ENCODE peak calls at places on chromosomes 7 and 10, in four cellular contexts. X is K562, K is HepG2, N is A549. B is an unnamed sample.

GRCh38 chr10:110211455-110211843 is 4.0 kb downstream of the MXI1 start:
- DNase-seq in K (no peak), X (no peak), N (no peak), B (no peak)

GRCh38 chr10:122143238-122143841 is 127.8 kb upstream of the BTBD16 start:
- DNase-seq in X (no peak), K (no peak), N (no peak), B (no peak)

GRCh38 chr10:74896788-74897527 is 70.6 kb downstream of the KAT6B start:
- DNase-seq in K (no peak), X (no peak), N (no peak), B (no peak)

GRCh38 chr7:155590215-155591023 is 44.1 kb upstream of the CNPY1 start:
- DNase-seq in X (peak; percentile 47), N (no peak), K (peak; percentile 72), B (peak; percentile 16)

GRCh38 chr7:5382281-5383041 is 41.2 kb downstream of the TNRC18 start:
- DNase-seq in X (peak; percentile 69), K (no peak), N (no peak), B (peak; percentile 15)

GRCh38 chr7:20350996-20351692 is 20.4 kb downstream of the ITGB8 start:
- DNase-seq in X (no peak), K (no peak), N (no peak), B (no peak)

GRCh38 chr10:112407696-112408095 is 33.8 kb downstream of the ACSL5 start:
- DNase-seq in K (no peak), N (no peak), X (no peak), B (no peak)

GRCh38 chr7:30470783-30471182 is 7.8 kb downstream of the NOD1 start:
- DNase-seq in X (peak; percentile 21), N (peak; percentile 28), K (no peak), B (peak; percentile 88)

GRCh38 chr7:140631006-140631405 is 9.6 kb downstream of the DENND2A start:
- DNase-seq in N (no peak), K (no peak), X (no peak), B (no peak)

GRCh38 chr10:23291551-23292334 is 52.9 kb downstream of the C10orf67 start:
- DNase-seq in N (no peak), X (no peak), K (no peak), B (no peak)

GRCh38 chr10:74988055-74988773 is 123.2 kb upstream of the SAMD8 start:
- DNase-seq in X (no peak), N (no peak), K (no peak), B (peak; percentile 43)

GRCh38 chr7:80386686-80387085 is 125.2 kb downstream of the GNAT3 start:
- DNase-seq in X (no peak), K (no peak), N (no peak), B (peak; percentile 60)

GRCh38 chr7:114007391-114007790 is 88.6 kb upstream of the PPP1R3A start:
- DNase-seq in K (no peak), N (no peak), X (no peak), B (no peak)

GRCh38 chr10:122461367-122461728 is at the start of gene HTRA1:
- DNase-seq in X (no peak), K (no peak), N (peak; percentile 63), B (peak; percentile 61)

GRCh38 chr10:93028881-93029280 is 31.7 kb upstream of the CYP26C1 start:
- DNase-seq in X (no peak), N (peak; percentile 27), K (no peak), B (peak; percentile 67)

GRCh38 chr7:28573751-28574295 is 161.5 kb downstream of the CREB5 start:
- DNase-seq in K (no peak), X (no peak), N (no peak), B (peak; percentile 42)

GRCh38 chr7:112572669-112573301 is 92.0 kb downstream of the LSMEM1 start:
- DNase-seq in N (no peak), K (peak; percentile 70), X (no peak), B (no peak)

GRCh38 chr7:145293120-145293792 is 457.4 kb upstream of the TPK1 start:
- DNase-seq in N (no peak), X (no peak), K (no peak), B (no peak)

GRCh38 chr7:33130184-33130583 is 820 bp downstream of the BBS9 start:
- DNase-seq in K (no peak), X (no peak), N (no peak), B (peak; percentile 8)

GRCh38 chr7:144546795-144547194 is 143.3 kb upstream of the NOBOX start:
- DNase-seq in X (no peak), K (no peak), N (no peak), B (no peak)

GRCh38 chr7:159015081-159015893 is 129.4 kb downstream of the VIPR2 start:
- DNase-seq in N (peak; percentile 93), K (no peak), X (peak; percentile 54), B (no peak)
- TF ChIP-seq MAZ in N (no peak), K (no peak), X (no peak), B (no peak)

DNA sequence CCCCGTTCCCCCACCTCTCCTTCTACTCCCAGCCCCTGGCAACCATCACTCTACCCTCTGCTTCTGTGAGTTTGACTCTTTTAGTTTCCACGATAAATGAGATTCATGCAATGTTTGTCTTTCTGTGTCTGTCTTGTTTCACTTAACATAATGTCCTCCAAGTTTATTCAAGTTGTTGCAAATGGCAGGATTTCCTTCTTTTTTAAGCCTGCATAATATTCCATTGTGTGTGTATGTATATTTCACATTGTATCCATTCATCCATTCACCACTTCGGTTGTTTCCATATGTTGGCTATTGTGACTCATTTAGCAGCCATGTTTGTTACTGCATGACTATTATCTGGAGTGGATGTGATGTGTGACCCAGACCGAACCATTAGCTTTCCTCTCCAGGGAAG is 64.3 kb downstream of the VIM start:
- DNase-seq in K (no peak), X (no peak), N (no peak), B (no peak)
- TF ChIP-seq MAZ in K (no peak), X (no peak), N (no peak), B (no peak)

DNA sequence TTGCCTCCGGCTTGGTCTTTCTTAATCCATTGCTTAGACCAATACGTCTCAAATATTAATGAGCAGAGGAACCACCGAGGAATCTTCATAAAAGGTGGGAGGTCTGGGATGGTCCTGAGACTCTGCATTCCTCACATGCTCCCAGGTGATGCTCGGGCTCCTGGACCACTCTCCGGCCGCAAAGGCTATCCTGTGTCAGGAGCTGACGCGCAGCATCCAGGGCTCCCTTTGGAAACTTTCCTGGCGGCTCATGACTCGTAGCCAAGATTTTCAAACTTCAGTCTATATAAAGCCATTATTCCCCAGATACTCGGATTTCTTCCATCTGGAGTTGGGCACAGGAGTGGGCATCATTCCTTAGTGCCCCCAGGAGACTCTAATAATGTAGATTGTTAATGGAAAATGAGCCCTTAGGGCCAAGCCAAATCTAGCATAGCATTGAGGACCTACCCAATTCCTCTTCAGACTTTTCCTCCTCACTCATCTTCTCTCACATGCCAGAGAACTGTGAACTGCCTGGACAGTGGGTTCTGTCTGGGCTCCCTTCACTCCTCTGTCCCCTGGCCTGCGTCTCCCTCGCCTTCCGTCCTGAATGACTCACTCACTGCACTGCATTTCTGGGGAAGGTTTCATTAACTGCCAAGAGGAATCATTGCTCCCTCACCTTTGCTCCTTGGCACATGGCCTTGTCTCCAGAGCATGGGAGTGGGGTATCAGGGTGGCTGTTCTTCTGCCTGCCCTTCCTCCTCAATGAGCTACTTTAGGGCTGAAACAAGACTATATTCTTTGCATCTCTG is 89.3 kb downstream of the MKI67 start:
- DNase-seq in K (no peak), X (no peak), N (peak; percentile 16), B (peak; percentile 16)
- TF ChIP-seq MAZ in K (no peak), X (no peak), N (no peak), B (no peak)

GRCh38 chr7:37495574-37496184 is 47.0 kb upstream of the ELMO1 start:
- DNase-seq in N (peak; percentile 33), X (peak; percentile 24), K (peak; percentile 13), B (peak; percentile 13)
- TF ChIP-seq MAZ in N (no peak), X (no peak), K (no peak), B (no peak)

DNA sequence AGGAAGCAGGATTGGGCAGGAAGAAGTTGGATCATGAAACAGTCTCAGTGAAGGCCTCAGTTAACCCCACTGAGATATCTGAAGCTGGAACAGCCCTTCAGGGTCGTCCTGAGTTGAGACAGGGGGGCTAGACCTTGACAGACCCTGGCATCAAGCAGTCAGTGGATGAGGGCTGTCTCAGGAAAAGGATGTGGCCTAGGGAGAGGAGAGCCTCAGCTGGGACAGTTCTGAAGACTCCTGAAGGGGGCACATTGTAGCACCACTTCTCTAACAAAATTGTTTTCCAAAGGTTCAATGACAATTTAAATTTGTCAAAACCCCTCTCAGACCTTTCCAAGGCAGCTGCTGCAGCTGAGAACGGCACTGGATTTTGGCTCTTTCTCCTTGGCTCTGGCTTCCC is 15.8 kb upstream of the SLK start:
- DNase-seq in N (no peak), X (no peak), K (no peak), B (no peak)
- TF ChIP-seq MAZ in N (no peak), X (no peak), K (no peak), B (no peak)

GRCh38 chr7:16586081-16586874 is 59.3 kb downstream of the ANKMY2 start:
- DNase-seq in K (no peak), N (no peak), X (no peak), B (no peak)

GRCh38 chr7:16585540-16585939 is 58.9 kb downstream of the LRRC72 start:
- DNase-seq in N (no peak), K (no peak), X (no peak), B (no peak)

GRCh38 chr7:16589895-16590294 is 55.7 kb downstream of the ANKMY2 start:
- DNase-seq in N (no peak), X (no peak), K (no peak), B (no peak)

GRCh38 chr7:16587129-16587528 is 58.4 kb downstream of the ANKMY2 start:
- DNase-seq in K (no peak), N (no peak), X (no peak), B (no peak)

GRCh38 chr7:16587785-16588184 is 57.8 kb downstream of the ANKMY2 start:
- DNase-seq in N (no peak), K (no peak), X (no peak), B (no peak)
- TF ChIP-seq MAZ in N (no peak), K (no peak), X (no peak), B (no peak)

GRCh38 chr7:151371266-151371665 is 29.7 kb downstream of the NUB1 start:
- DNase-seq in K (no peak), X (peak; percentile 53), N (no peak), B (no peak)

GRCh38 chr7:151374726-151375125 is 33.1 kb downstream of the NUB1 start:
- DNase-seq in K (no peak), N (no peak), X (no peak), B (no peak)

GRCh38 chr7:151373599-151373998 is 32.0 kb downstream of the NUB1 start:
- DNase-seq in K (no peak), X (no peak), N (no peak), B (no peak)

GRCh38 chr7:151374139-151374538 is 32.5 kb downstream of the NUB1 start:
- DNase-seq in K (no peak), N (no peak), X (peak; percentile 8), B (no peak)

GRCh38 chr7:151372612-151373265 is 31.1 kb downstream of the NUB1 start:
- DNase-seq in N (no peak), K (no peak), X (no peak), B (no peak)
- TF ChIP-seq MAZ in N (no peak), K (no peak), X (no peak), B (no peak)